ENCODE peak calls at places on chromosomes 11 and 22, in five cellular contexts. R is RWPE1, F is left ventricle myocardium inferior, T is heart right ventricle, E is kidney. X is an unnamed sample.

GRCh38 chr11:94142308-94143277 is 14.0 kb downstream of the PANX1 start:
- DNase-seq in R (no peak), F (no peak), T (no peak), E (no peak), X (no peak)

GRCh38 chr11:131924001-131924400 is 553.6 kb downstream of the NTM start:
- DNase-seq in R (no peak), F (no peak), T (no peak), E (no peak), X (no peak)

GRCh38 chr11:10858505-10859360 is 880 bp upstream of the ZBED5 start:
- DNase-seq in R (peak), F (peak), T (peak), E (peak), X (no peak)

GRCh38 chr11:2445107-2445947 is 519 bp downstream of the KCNQ1 start:
- DNase-seq in R (no peak), F (no peak), T (no peak), E (peak), X (no peak)

GRCh38 chr11:19234428-19234827 is 6.3 kb downstream of the E2F8 start:
- DNase-seq in R (no peak), F (no peak), T (no peak), E (no peak), X (no peak)

GRCh38 chr22:47210112-47210657 is 447.7 kb downstream of the TBC1D22A start:
- DNase-seq in R (no peak), F (no peak), T (no peak), E (peak), X (peak)

GRCh38 chr11:119590651-119591308 is 138.2 kb downstream of the NECTIN1 start:
- DNase-seq in R (peak), F (no peak), T (no peak), E (no peak), X (no peak)

GRCh38 chr11:44883277-44883676 is 67.4 kb downstream of the TP53I11 start:
- DNase-seq in R (no peak), F (no peak), T (no peak), E (no peak), X (no peak)

GRCh38 chr11:119194811-119195210 is 9.5 kb downstream of the NHERF4 start:
- DNase-seq in R (no peak), F (no peak), T (no peak), E (no peak), X (no peak)

GRCh38 chr11:103994111-103994510 is 42.3 kb upstream of the DDI1 start:
- DNase-seq in R (no peak), F (no peak), T (no peak), E (no peak), X (no peak)

GRCh38 chr22:32623943-32624342 is 149.3 kb downstream of the FBXO7 start:
- DNase-seq in R (no peak), F (peak), T (peak), E (peak), X (peak)

GRCh38 chr11:95417832-95418231 is 186.8 kb upstream of the SESN3 start:
- DNase-seq in R (no peak), F (no peak), T (no peak), E (no peak), X (no peak)

GRCh38 chr22:24442352-24442744 is 14.9 kb downstream of the ADORA2A start:
- DNase-seq in R (no peak), F (no peak), T (no peak), E (peak), X (peak)

GRCh38 chr11:92870241-92870826 is 99.1 kb upstream of the MTNR1B start:
- DNase-seq in R (no peak), F (no peak), T (no peak), E (no peak), X (no peak)

GRCh38 chr11:1206391-1207271 is 16.2 kb upstream of the MUC5B start:
- DNase-seq in R (no peak), F (no peak), T (no peak), E (peak), X (no peak)

GRCh38 chr22:27252282-27253049 is 549.1 kb downstream of the MN1 start:
- DNase-seq in R (peak), F (peak), T (no peak), E (no peak), X (no peak)

GRCh38 chr22:30381250-30381649 is 6.0 kb downstream of the RNF215 start:
- DNase-seq in R (no peak), F (no peak), T (no peak), E (no peak), X (no peak)

GRCh38 chr11:70734379-70734778 is 336.1 kb downstream of the CTTN start:
- DNase-seq in R (no peak), F (no peak), T (no peak), E (peak), X (no peak)

GRCh38 chr22:27918351-27919221 is 470 bp downstream of the PITPNB start:
- DNase-seq in R (peak), F (peak), T (peak), E (peak), X (peak)

DNA sequence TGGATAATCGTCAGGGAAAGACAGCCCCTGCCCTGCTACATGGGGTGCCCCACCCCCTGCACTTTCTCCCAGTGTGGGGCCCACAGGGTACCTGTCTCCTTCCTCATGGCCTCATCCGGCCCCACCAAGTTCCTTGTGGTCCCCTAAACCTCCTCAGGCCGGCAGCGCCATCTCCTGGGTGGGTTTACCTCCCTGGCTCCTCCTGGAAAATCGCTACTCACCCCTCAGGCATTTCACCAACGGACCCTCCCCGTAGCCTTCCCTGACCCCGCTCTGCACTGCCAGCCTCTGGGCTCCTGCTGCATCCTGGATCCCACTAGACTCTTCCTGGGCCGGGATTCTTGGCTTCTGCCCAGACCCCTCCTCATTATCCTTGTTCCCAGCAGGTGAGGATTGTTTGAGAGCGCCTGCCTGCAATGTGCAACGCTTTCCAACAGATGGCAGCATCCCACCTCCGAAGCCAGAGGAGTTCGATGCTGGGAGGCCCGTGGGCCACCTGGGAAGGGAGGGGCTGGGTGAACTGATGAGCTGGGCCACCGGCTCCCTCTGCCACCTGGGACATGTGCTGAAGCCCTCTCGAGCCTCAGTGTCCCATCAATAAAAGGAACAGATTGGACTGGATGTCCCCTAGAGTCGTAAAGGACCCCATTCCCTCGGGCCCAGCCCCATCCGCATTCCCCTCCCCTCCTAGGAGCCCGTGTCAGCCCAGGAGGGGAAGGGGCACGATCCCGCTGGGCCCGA is 44.2 kb upstream of the TTLL12 start:
- DNase-seq in R (peak), F (peak), T (peak), E (no peak), X (no peak)
- TF ChIP-seq CTCF in R (peak), F (peak), T (peak), E (peak), X (peak)

DNA sequence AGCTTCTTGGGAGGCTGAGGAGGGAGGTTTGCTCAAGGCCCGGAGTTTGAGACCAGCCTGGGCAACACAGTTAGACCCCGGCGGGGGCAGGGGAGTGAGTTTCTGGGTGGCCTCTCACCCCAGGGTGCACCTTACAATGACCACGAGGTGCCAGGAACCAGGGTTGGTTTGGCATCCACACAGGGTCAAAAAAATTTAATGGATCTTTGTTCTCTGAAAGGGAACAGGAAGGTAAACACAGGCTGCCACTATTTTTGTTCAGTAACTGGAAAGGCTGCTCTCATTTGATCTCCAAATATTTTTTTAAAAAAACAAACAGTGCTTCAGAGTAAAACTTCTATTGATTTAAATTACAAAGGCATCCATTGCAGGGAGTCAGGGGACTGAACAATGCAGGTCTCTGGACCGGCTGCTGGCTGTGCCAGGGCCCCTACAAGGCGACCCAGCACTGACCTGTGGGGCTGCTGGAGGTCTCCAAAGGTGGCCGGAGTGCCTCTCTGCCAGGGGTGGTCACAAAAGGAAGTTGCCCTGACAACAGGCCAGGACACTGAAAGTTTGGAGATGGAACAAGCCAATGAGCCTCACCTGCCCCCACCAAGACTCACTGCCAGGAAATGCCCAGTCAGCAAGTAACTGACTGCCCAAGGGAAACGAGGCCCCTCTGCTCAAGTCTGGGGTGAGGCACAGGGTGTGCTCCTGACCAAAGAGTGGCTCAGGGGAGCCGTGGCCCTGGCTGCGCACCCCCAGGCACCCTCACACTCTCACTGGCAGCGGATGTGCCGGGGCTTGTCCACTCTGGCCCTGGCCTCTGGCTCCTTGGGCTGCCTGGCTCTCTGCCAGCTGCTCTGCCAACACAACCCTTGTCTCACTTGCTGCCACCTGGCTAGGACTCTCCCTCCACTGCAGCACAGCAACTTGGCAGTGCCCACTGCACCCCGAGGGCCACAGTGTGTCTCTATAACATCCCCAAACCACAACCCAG is 51.8 kb downstream of the ARFGAP3 start:
- DNase-seq in R (peak), F (peak), T (peak), E (peak), X (no peak)
- H3K27ac ChIP-seq in R (peak), F (peak), T (peak), E (peak), X (peak)

GRCh38 chr22:45262931-45263789 is 21.6 kb upstream of the UPK3A start:
- DNase-seq in R (no peak), F (peak), T (peak), E (peak), X (no peak)

GRCh38 chr22:45261407-45262088 is 20.9 kb upstream of the KIAA0930 start:
- DNase-seq in R (no peak), F (no peak), T (no peak), E (no peak), X (no peak)

GRCh38 chr22:45265546-45265945 is 19.2 kb upstream of the UPK3A start:
- DNase-seq in R (no peak), F (no peak), T (no peak), E (no peak), X (no peak)

GRCh38 chr22:45262195-45262930 is 21.7 kb upstream of the KIAA0930 start:
- DNase-seq in R (no peak), F (no peak), T (no peak), E (no peak), X (no peak)

GRCh38 chr22:45263790-45264269 is 20.9 kb upstream of the UPK3A start:
- DNase-seq in R (peak), F (peak), T (peak), E (peak), X (peak)
- TF ChIP-seq CTCF in R (peak), F (peak), T (peak), E (peak), X (peak)

GRCh38 chr11:68373189-68373809 is 60.9 kb downstream of the LRP5 start:
- DNase-seq in R (no peak), F (peak), T (peak), E (peak), X (no peak)
- H3K27ac ChIP-seq in R (peak), F (peak), T (peak), E (peak), X (peak)

GRCh38 chr11:35151896-35152295 is 12.9 kb downstream of the CD44 start:
- DNase-seq in R (no peak), F (no peak), T (no peak), E (no peak), X (no peak)
- TF ChIP-seq CTCF in R (no peak), F (no peak), T (no peak), E (no peak), X (no peak)

GRCh38 chr11:36345084-36345511 is 49.0 kb downstream of the PRR5L start:
- DNase-seq in R (no peak), F (no peak), T (no peak), E (no peak), X (no peak)
- H3K27ac ChIP-seq in R (no peak), F (no peak), T (no peak), E (no peak), X (no peak)

GRCh38 chr22:46036558-46037408 is 59.8 kb upstream of the WNT7B start:
- DNase-seq in R (no peak), F (no peak), T (no peak), E (peak), X (peak)
- TF ChIP-seq CTCF in R (peak), F (peak), T (peak), E (peak), X (no peak)